ENCODE peak calls at places on chromosomes 7 and 10, in five cellular contexts. R, Z, A, B and K are unnamed samples. For H3K9me3, the result is how much of the 10 kb centered on the place peaks cover.

GRCh38 chr10:97150616-97151015 is 35.1 kb downstream of the SLIT1 start:
- DNase-seq in B (no peak), Z (no peak), R (no peak), A (no peak), K (no peak)

GRCh38 chr10:58104419-58104818 is 163.3 kb downstream of the IPMK start:
- DNase-seq in B (no peak), A (no peak), Z (no peak), R (no peak), K (no peak)

GRCh38 chr7:33091111-33091531 is 18.1 kb downstream of the RP9 start:
- DNase-seq in R (no peak), B (no peak), Z (no peak), A (no peak), K (no peak)

GRCh38 chr7:56175086-56175760 is 59.0 kb upstream of the NUPR2 start:
- DNase-seq in A (peak), B (no peak), R (peak), Z (no peak), K (no peak)

GRCh38 chr10:31924833-31925232 is 3.8 kb downstream of the ARHGAP12 start:
- DNase-seq in Z (no peak), A (no peak), R (no peak), B (no peak), K (no peak)

GRCh38 chr10:93566435-93567276 is at the start of gene FFAR4:
- DNase-seq in B (no peak), Z (peak), A (no peak), R (peak), K (no peak)

GRCh38 chr10:121043124-121043849 is 192.1 kb downstream of the WDR11 start:
- DNase-seq in B (no peak), A (no peak), R (no peak), Z (peak), K (no peak)

GRCh38 chr10:82027711-82028110 is 152.7 kb downstream of the NRG3 start:
- DNase-seq in B (no peak), A (no peak), R (no peak), Z (no peak), K (no peak)

GRCh38 chr7:34851431-34851830 is 185.9 kb downstream of the DPY19L1 start:
- DNase-seq in B (no peak), Z (no peak), A (no peak), R (no peak), K (no peak)

GRCh38 chr7:116465125-116465524 is 34.4 kb upstream of the CAV2 start:
- DNase-seq in R (no peak), A (no peak), B (no peak), Z (no peak), K (no peak)

GRCh38 chr7:36262286-36262685 is 109.2 kb downstream of the EEPD1 start:
- DNase-seq in A (no peak), R (no peak), Z (no peak), B (no peak), K (no peak)

GRCh38 chr10:62199584-62199983 is 69.1 kb downstream of the RTKN2 start:
- DNase-seq in Z (peak), R (no peak), B (no peak), A (no peak), K (no peak)

GRCh38 chr10:987635-987905 is 664 bp upstream of the GTPBP4 start:
- DNase-seq in A (peak), B (no peak), Z (no peak), R (peak), K (no peak)

GRCh38 chr7:50679218-50680007 is 103.3 kb downstream of the GRB10 start:
- DNase-seq in A (no peak), B (peak), R (no peak), Z (peak), K (peak)

GRCh38 chr7:76011437-76011836 is 17.0 kb upstream of the TMEM120A start:
- DNase-seq in B (no peak), A (peak), R (no peak), Z (peak), K (peak)

GRCh38 chr7:1668486-1668931 is 1.6 kb upstream of the ELFN1 start:
- DNase-seq in B (no peak), A (no peak), Z (peak), R (no peak), K (no peak)

GRCh38 chr7:26958834-26959233 is 94.4 kb upstream of the SKAP2 start:
- DNase-seq in R (no peak), A (no peak), B (no peak), Z (no peak), K (no peak)

GRCh38 chr7:80014507-80014906 is 120.1 kb upstream of the GNAI1 start:
- DNase-seq in A (no peak), B (no peak), Z (peak), R (no peak), K (no peak)

GRCh38 chr10:117549100-117549499 is 6.6 kb downstream of the EMX2 start:
- DNase-seq in B (no peak), R (no peak), Z (no peak), A (no peak), K (no peak)

GRCh38 chr10:29991382-29991781 is 68.0 kb downstream of the JCAD start:
- DNase-seq in R (no peak), Z (no peak), B (no peak), A (no peak), K (no peak)

GRCh38 chr7:142496545-142496991 is 238.7 kb upstream of the PRSS58 start:
- DNase-seq in A (no peak), R (no peak), B (peak), Z (peak), K (peak)

GRCh38 chr7:17099083-17099973 is 199.1 kb upstream of the AHR start:
- DNase-seq in B (no peak), Z (peak), A (no peak), R (peak), K (no peak)

GRCh38 chr7:74051193-74051592 is 23.2 kb downstream of the ELN start:
- DNase-seq in R (no peak), A (peak), Z (peak), B (no peak), K (no peak)

GRCh38 chr7:32643194-32643593 is 147.9 kb downstream of the AVL9 start:
- DNase-seq in R (no peak), A (no peak), B (no peak), Z (no peak), K (no peak)

GRCh38 chr10:127458171-127458810 is 90.8 kb upstream of the NPS start:
- DNase-seq in Z (no peak), B (no peak), R (no peak), A (no peak), K (no peak)

GRCh38 chr10:84510121-84510520 is 181.7 kb downstream of the CCSER2 start:
- DNase-seq in R (no peak), B (no peak), A (no peak), Z (no peak), K (no peak)

GRCh38 chr7:104074529-104074928 is 85.1 kb upstream of the RELN start:
- DNase-seq in A (no peak), B (no peak), R (no peak), Z (no peak), K (no peak)

GRCh38 chr10:23345861-23346260 is 1.3 kb upstream of the C10orf67 start:
- DNase-seq in A (no peak), B (no peak), Z (peak), R (no peak), K (no peak)

GRCh38 chr7:43313628-43314378 is 201.4 kb downstream of the HECW1 start:
- DNase-seq in R (no peak), B (no peak), A (peak), Z (no peak), K (no peak)

GRCh38 chr10:22988581-22989360 is 60.9 kb downstream of the ARMC3 start:
- DNase-seq in Z (peak), B (peak), R (peak), A (peak), K (peak)

DNA sequence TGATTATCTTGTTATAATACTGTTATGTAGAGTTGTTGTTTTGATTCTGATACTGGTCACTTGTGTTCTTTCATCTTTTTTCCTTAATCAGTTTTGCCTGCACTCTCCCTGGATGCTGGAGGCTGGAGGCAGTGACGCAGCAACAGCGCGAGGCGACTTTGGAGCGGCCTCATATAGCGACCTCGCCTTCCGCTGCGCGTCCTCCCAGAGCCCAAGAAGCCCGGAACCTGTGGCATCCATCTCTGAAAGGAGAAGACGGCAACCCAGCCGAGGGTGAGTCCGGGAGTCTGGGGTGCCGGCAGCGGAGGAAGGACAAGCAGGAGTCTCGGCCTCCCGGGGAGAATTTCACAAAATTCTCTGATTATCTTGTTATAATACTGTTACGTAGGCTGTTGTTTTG is 161.2 kb downstream of the ZNF33B start:
- DNase-seq in R (no peak), Z (no peak), A (peak), B (no peak), K (no peak)
- H3K9me3 ChIP-seq in R (under half), Z (under half), A (under half), B (under half), K (under half)

GRCh38 chr10:73781548-73781878 is 335 bp upstream of the CHCHD1 start:
- DNase-seq in R (no peak), Z (no peak), B (no peak), A (no peak), K (no peak)

GRCh38 chr10:73780966-73781365 is 882 bp upstream of the CHCHD1 start:
- DNase-seq in Z (no peak), R (no peak), B (peak), A (no peak), K (peak)

GRCh38 chr10:73779018-73779417 is 2.8 kb upstream of the CHCHD1 start:
- DNase-seq in R (no peak), B (no peak), Z (no peak), A (no peak), K (no peak)

GRCh38 chr10:73779539-73780197 is 2.2 kb upstream of the CHCHD1 start:
- DNase-seq in Z (no peak), R (no peak), B (no peak), A (no peak), K (no peak)

GRCh38 chr10:73780301-73780700 is 1.5 kb upstream of the CHCHD1 start:
- DNase-seq in R (no peak), B (no peak), A (no peak), Z (no peak), K (no peak)
- H3K4me3 ChIP-seq in R (no peak), B (peak), A (no peak), Z (no peak), K (peak)

GRCh38 chr7:157539521-157539920 is 202.7 kb downstream of the DNAJB6 start:
- DNase-seq in Z (no peak), R (no peak), B (no peak), A (no peak), K (no peak)
- H3K9me3 ChIP-seq in Z (under half), R (under half), B (under half), A (under half), K (under half)

GRCh38 chr7:85186083-85186520 is 754 bp downstream of the SEMA3D start:
- DNase-seq in Z (peak), B (no peak), A (peak), R (peak), K (no peak)
- H3K4me3 ChIP-seq in Z (peak), B (no peak), A (peak), R (peak), K (no peak)

DNA sequence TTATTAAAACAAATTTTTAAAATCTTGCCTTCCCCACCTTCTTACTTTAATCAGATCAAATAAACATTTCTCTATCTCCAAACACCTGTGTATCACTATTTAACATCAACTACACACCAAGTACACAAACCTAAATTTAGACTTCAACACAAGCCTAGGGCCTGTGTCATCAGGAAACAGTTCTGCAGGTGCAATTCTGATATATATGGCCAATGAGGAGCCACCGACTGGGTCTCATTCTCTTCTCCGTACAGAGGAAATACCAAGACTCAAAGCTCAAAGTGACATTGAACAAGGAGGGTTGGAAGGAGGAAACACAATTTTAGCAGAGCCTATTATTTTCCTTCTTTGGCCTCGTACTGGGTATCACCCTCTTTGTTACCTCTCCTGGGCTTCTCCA is 152.7 kb upstream of the PRR15 start:
- DNase-seq in B (no peak), Z (no peak), R (no peak), A (no peak), K (peak)
- H3K9me3 ChIP-seq in B (under half), Z (under half), R (under half), A (under half), K (under half)

GRCh38 chr7:72336382-72336886 is 75.7 kb downstream of the CALN1 start:
- DNase-seq in B (no peak), A (no peak), Z (peak), R (no peak), K (no peak)
- H3K4me3 ChIP-seq in B (no peak), A (no peak), Z (no peak), R (no peak), K (no peak)